ENCODE peak calls at places on chromosomes 11 and 22, in nine cellular contexts. P is CD4-positive, alpha-beta memory T cell; F is pulmonary artery endothelial cell; W is colonic mucosa; X is EL; C is body of pancreas; K is activated CD4-positive, alpha-beta T cell treated with anti-CD3 and anti-CD28 coated beads for 36 hours; V is GOT3; B is RWPE2. Z is an unnamed sample.

GRCh38 chr11:16820324-16821092 is 82.1 kb downstream of the C11orf58 start:
- DNase-seq in P (peak), F (peak), W (peak), X (peak), C (peak), K (peak), V (no peak), B (no peak), Z (peak)

GRCh38 chr22:19811811-19812771 is 42.6 kb downstream of the GNB1L start:
- DNase-seq in P (no peak), F (no peak), W (peak), X (no peak), C (no peak), K (no peak), V (no peak), B (peak), Z (no peak)

GRCh38 chr11:71996946-71997345 is 1.8 kb upstream of the IL18BP start:
- DNase-seq in P (no peak), F (no peak), W (no peak), X (no peak), C (no peak), K (no peak), V (no peak), B (no peak), Z (no peak)

GRCh38 chr22:45587638-45588481 is 83.8 kb upstream of the ATXN10 start:
- DNase-seq in P (no peak), F (no peak), W (no peak), X (peak), C (no peak), K (no peak), V (no peak), B (no peak), Z (no peak)

GRCh38 chr22:19204640-19205039 is 26.1 kb upstream of the SLC25A1 start:
- DNase-seq in P (no peak), F (no peak), W (no peak), X (no peak), C (no peak), K (no peak), V (no peak), B (no peak), Z (no peak)

GRCh38 chr11:102359372-102359771 is 12.4 kb downstream of the BIRC2 start:
- DNase-seq in P (no peak), F (no peak), W (no peak), X (no peak), C (no peak), K (no peak), V (no peak), B (no peak), Z (no peak)

GRCh38 chr11:117734596-117734995 is 62.4 kb downstream of the DSCAML1 start:
- DNase-seq in P (no peak), F (no peak), W (no peak), X (no peak), C (no peak), K (no peak), V (no peak), B (no peak), Z (peak)

GRCh38 chr11:64650923-64651523 is 60.0 kb downstream of the SLC22A12 start:
- DNase-seq in P (no peak), F (no peak), W (no peak), X (peak), C (peak), K (no peak), V (no peak), B (no peak), Z (no peak)

GRCh38 chr22:17842386-17842785 is 68.1 kb upstream of the BID start:
- DNase-seq in P (peak), F (no peak), W (no peak), X (no peak), C (no peak), K (peak), V (no peak), B (no peak), Z (no peak)

GRCh38 chr22:27605390-27605789 is 196.2 kb downstream of the MN1 start:
- DNase-seq in P (no peak), F (no peak), W (no peak), X (no peak), C (no peak), K (no peak), V (no peak), B (no peak), Z (no peak)

GRCh38 chr11:1807628-1807995 is 27.2 kb upstream of the SYT8 start:
- DNase-seq in P (no peak), F (no peak), W (no peak), X (no peak), C (no peak), K (no peak), V (no peak), B (no peak), Z (no peak)

GRCh38 chr11:12686246-12687060 is 12.2 kb downstream of the TEAD1 start:
- DNase-seq in P (no peak), F (no peak), W (no peak), X (no peak), C (no peak), K (no peak), V (no peak), B (no peak), Z (no peak)

GRCh38 chr11:15819679-15820286 is 536.6 kb downstream of the SOX6 start:
- DNase-seq in P (no peak), F (peak), W (peak), X (peak), C (peak), K (peak), V (no peak), B (no peak), Z (peak)

GRCh38 chr22:28855355-28856094 is 27.8 kb upstream of the ZNRF3 start:
- DNase-seq in P (peak), F (peak), W (peak), X (peak), C (peak), K (peak), V (no peak), B (no peak), Z (peak)

GRCh38 chr11:65506770-65507485 is 8.1 kb downstream of the MALAT1 start:
- DNase-seq in P (peak), F (peak), W (peak), X (peak), C (peak), K (peak), V (no peak), B (peak), Z (peak)

GRCh38 chr11:59528741-59529140 is 17.4 kb downstream of the OR4D9 start:
- DNase-seq in P (no peak), F (no peak), W (no peak), X (no peak), C (no peak), K (no peak), V (no peak), B (no peak), Z (no peak)

GRCh38 chr11:63504933-63505586 is 824 bp upstream of the LGALS12 start:
- DNase-seq in P (no peak), F (no peak), W (no peak), X (no peak), C (peak), K (no peak), V (no peak), B (no peak), Z (no peak)

GRCh38 chr22:25054943-25055511 is 102.5 kb downstream of the KIAA1671 start:
- DNase-seq in P (no peak), F (no peak), W (no peak), X (no peak), C (no peak), K (peak), V (no peak), B (no peak), Z (no peak)

GRCh38 chr11:118684187-118684586 is 4.7 kb upstream of the TREH start:
- DNase-seq in P (no peak), F (no peak), W (no peak), X (no peak), C (no peak), K (no peak), V (no peak), B (no peak), Z (no peak)

GRCh38 chr11:24793479-24793878 is 296.6 kb downstream of the LUZP2 start:
- DNase-seq in P (no peak), F (no peak), W (no peak), X (no peak), C (no peak), K (no peak), V (no peak), B (no peak), Z (no peak)

GRCh38 chr22:36977401-36977861 is 41.8 kb downstream of the TST start:
- DNase-seq in P (peak), F (no peak), W (peak), X (peak), C (peak), K (peak), V (no peak), B (no peak), Z (peak)

GRCh38 chr22:37425800-37426531 is 1.3 kb downstream of the ELFN2 start:
- DNase-seq in P (no peak), F (no peak), W (no peak), X (no peak), C (peak), K (no peak), V (no peak), B (no peak), Z (no peak)

GRCh38 chr11:75557649-75558494 is 4.2 kb upstream of the SERPINH1 start:
- DNase-seq in P (no peak), F (no peak), W (no peak), X (peak), C (no peak), K (no peak), V (no peak), B (no peak), Z (peak)

GRCh38 chr11:70399681-70400112 is 1.4 kb downstream of the CTTN start:
- DNase-seq in P (no peak), F (peak), W (peak), X (peak), C (peak), K (peak), V (peak), B (peak), Z (peak)

Z was measured in A673.